ENCODE peak calls at places on chromosomes 13 and 19, in ten cellular contexts. One of them, this sample, is unnamed.

GRCh38 chr13:36910545-36910944 is 9.5 kb downstream of the SMAD9 start:
- DNase-seq in A549: no peak
- DNase-seq in PC-9: no peak
- DNase-seq in pancreas: no peak
- DNase-seq in choroid plexus epithelial cell: no peak
- DNase-seq in dorsolateral prefrontal cortex: no peak
- DNase-seq in fibroblast of pulmonary artery: no peak
- DNase-seq in A673: no peak
- DNase-seq in fibroblast of lung: no peak
- DNase-seq in Peyer's patch: no peak
- DNase-seq in this sample: no peak

GRCh38 chr13:100675660-100676129 is 1.1 kb upstream of the TMTC4 start:
- DNase-seq in dorsolateral prefrontal cortex: no peak
- DNase-seq in PC-9: no peak
- DNase-seq in fibroblast of lung: no peak
- DNase-seq in A673: no peak
- DNase-seq in Peyer's patch: no peak
- DNase-seq in choroid plexus epithelial cell: no peak
- DNase-seq in A549: no peak
- DNase-seq in pancreas: no peak
- DNase-seq in fibroblast of pulmonary artery: no peak
- DNase-seq in this sample: no peak

GRCh38 chr13:99983401-99984133 is 2.0 kb downstream of the ZIC2 start:
- DNase-seq in PC-9: no peak
- DNase-seq in dorsolateral prefrontal cortex: no peak
- DNase-seq in Peyer's patch: no peak
- DNase-seq in fibroblast of pulmonary artery: no peak
- DNase-seq in choroid plexus epithelial cell: no peak
- DNase-seq in fibroblast of lung: no peak
- DNase-seq in pancreas: no peak
- DNase-seq in A673: peak
- DNase-seq in A549: no peak
- DNase-seq in this sample: no peak

GRCh38 chr19:2282062-2282861 is at the start of gene PEAK3:
- DNase-seq in A549: no peak
- DNase-seq in fibroblast of pulmonary artery: peak
- DNase-seq in dorsolateral prefrontal cortex: no peak
- DNase-seq in PC-9: no peak
- DNase-seq in fibroblast of lung: peak
- DNase-seq in A673: no peak
- DNase-seq in Peyer's patch: peak
- DNase-seq in choroid plexus epithelial cell: peak
- DNase-seq in pancreas: peak
- DNase-seq in this sample: no peak

GRCh38 chr19:42154471-42155323 is 22.5 kb upstream of the POU2F2 start:
- DNase-seq in fibroblast of lung: no peak
- DNase-seq in Peyer's patch: peak
- DNase-seq in choroid plexus epithelial cell: no peak
- DNase-seq in pancreas: no peak
- DNase-seq in A549: no peak
- DNase-seq in A673: no peak
- DNase-seq in dorsolateral prefrontal cortex: no peak
- DNase-seq in PC-9: no peak
- DNase-seq in fibroblast of pulmonary artery: no peak
- DNase-seq in this sample: no peak

GRCh38 chr19:40366697-40367561 is 18.4 kb downstream of the PLD3 start:
- DNase-seq in Peyer's patch: no peak
- DNase-seq in pancreas: no peak
- DNase-seq in fibroblast of lung: peak
- DNase-seq in fibroblast of pulmonary artery: peak
- DNase-seq in A549: no peak
- DNase-seq in dorsolateral prefrontal cortex: peak
- DNase-seq in choroid plexus epithelial cell: peak
- DNase-seq in PC-9: no peak
- DNase-seq in A673: peak
- DNase-seq in this sample: no peak

GRCh38 chr13:34731486-34731885 is 210.6 kb upstream of the NBEA start:
- DNase-seq in fibroblast of lung: peak
- DNase-seq in A549: no peak
- DNase-seq in dorsolateral prefrontal cortex: no peak
- DNase-seq in choroid plexus epithelial cell: no peak
- DNase-seq in pancreas: no peak
- DNase-seq in PC-9: no peak
- DNase-seq in fibroblast of pulmonary artery: no peak
- DNase-seq in Peyer's patch: no peak
- DNase-seq in A673: peak
- DNase-seq in this sample: no peak

GRCh38 chr19:5219551-5220304 is 120.9 kb downstream of the PTPRS start:
- DNase-seq in Peyer's patch: no peak
- DNase-seq in A673: no peak
- DNase-seq in PC-9: no peak
- DNase-seq in dorsolateral prefrontal cortex: no peak
- DNase-seq in fibroblast of lung: no peak
- DNase-seq in fibroblast of pulmonary artery: no peak
- DNase-seq in pancreas: no peak
- DNase-seq in choroid plexus epithelial cell: no peak
- DNase-seq in A549: no peak
- DNase-seq in this sample: no peak

GRCh38 chr19:10640361-10640760 is 13.8 kb upstream of the ILF3 start:
- DNase-seq in fibroblast of lung: no peak
- DNase-seq in Peyer's patch: no peak
- DNase-seq in A673: no peak
- DNase-seq in pancreas: no peak
- DNase-seq in fibroblast of pulmonary artery: no peak
- DNase-seq in PC-9: no peak
- DNase-seq in dorsolateral prefrontal cortex: no peak
- DNase-seq in choroid plexus epithelial cell: no peak
- DNase-seq in A549: no peak
- DNase-seq in this sample: no peak

GRCh38 chr19:10642473-10642872 is 11.7 kb upstream of the ILF3 start:
- DNase-seq in choroid plexus epithelial cell: no peak
- DNase-seq in PC-9: no peak
- DNase-seq in A673: no peak
- DNase-seq in A549: no peak
- DNase-seq in fibroblast of lung: no peak
- DNase-seq in dorsolateral prefrontal cortex: no peak
- DNase-seq in fibroblast of pulmonary artery: no peak
- DNase-seq in Peyer's patch: no peak
- DNase-seq in pancreas: no peak
- DNase-seq in this sample: no peak

GRCh38 chr19:10643166-10643967 is 10.8 kb upstream of the ILF3 start:
- DNase-seq in dorsolateral prefrontal cortex: no peak
- DNase-seq in Peyer's patch: peak
- DNase-seq in A549: no peak
- DNase-seq in A673: no peak
- DNase-seq in choroid plexus epithelial cell: no peak
- DNase-seq in fibroblast of lung: no peak
- DNase-seq in pancreas: no peak
- DNase-seq in PC-9: no peak
- DNase-seq in fibroblast of pulmonary artery: no peak
- DNase-seq in this sample: no peak

GRCh38 chr19:10639836-10640235 is 14.3 kb upstream of the ILF3 start:
- DNase-seq in A549: no peak
- DNase-seq in pancreas: no peak
- DNase-seq in PC-9: no peak
- DNase-seq in dorsolateral prefrontal cortex: no peak
- DNase-seq in fibroblast of lung: no peak
- DNase-seq in choroid plexus epithelial cell: no peak
- DNase-seq in fibroblast of pulmonary artery: no peak
- DNase-seq in A673: no peak
- DNase-seq in Peyer's patch: no peak
- DNase-seq in this sample: no peak

GRCh38 chr19:10641248-10641647 is 12.9 kb upstream of the ILF3 start:
- DNase-seq in Peyer's patch: no peak
- DNase-seq in choroid plexus epithelial cell: no peak
- DNase-seq in A673: no peak
- DNase-seq in A549: no peak
- DNase-seq in dorsolateral prefrontal cortex: no peak
- DNase-seq in fibroblast of pulmonary artery: no peak
- DNase-seq in fibroblast of lung: no peak
- DNase-seq in pancreas: no peak
- DNase-seq in PC-9: no peak
- DNase-seq in this sample: no peak
- TF ChIP-seq CTCF in Peyer's patch: no peak
- TF ChIP-seq CTCF in choroid plexus epithelial cell: no peak
- TF ChIP-seq CTCF in A673: no peak
- TF ChIP-seq CTCF in A549: no peak
- TF ChIP-seq CTCF in dorsolateral prefrontal cortex: no peak
- TF ChIP-seq CTCF in fibroblast of pulmonary artery: no peak
- TF ChIP-seq CTCF in fibroblast of lung: no peak
- TF ChIP-seq CTCF in pancreas: no peak
- TF ChIP-seq CTCF in PC-9: no peak
- TF ChIP-seq CTCF in this sample: no peak

DNA sequence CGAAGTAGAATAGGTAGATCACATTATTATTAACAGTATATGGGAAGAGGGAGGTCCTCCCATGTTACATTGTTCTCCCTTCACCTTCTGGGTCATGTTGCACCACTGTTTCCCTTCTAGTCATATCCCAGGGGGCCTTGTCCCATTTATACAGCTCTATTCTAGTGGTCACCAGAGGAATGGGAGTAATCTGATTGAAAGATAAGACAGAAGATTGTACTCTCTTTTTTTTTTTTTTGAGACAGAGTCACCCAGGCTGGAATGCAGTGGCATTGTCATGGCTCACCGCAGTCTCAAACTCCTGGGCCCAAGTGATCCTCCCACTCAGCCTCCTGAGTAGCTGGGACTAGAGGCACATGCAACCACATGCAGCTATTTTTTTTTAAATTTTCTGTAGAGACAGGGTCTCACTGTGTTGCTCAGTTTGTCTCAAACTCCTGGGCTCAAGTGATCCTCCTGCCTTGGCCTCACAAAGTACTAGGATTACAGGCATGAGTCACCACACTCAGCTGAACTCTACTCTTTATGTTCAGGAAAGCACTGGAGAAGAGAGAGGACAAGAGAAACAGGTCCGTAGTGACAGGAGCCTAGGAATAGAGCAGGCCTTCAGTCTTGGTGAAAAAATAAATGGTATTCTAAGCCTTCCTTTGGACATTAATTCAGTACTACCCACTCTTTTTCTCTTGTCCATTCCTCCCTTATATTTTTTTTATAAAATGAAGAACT is 4.3 kb upstream of the ZNF529 start:
- DNase-seq in dorsolateral prefrontal cortex: no peak
- DNase-seq in choroid plexus epithelial cell: peak
- DNase-seq in A549: no peak
- DNase-seq in A673: no peak
- DNase-seq in fibroblast of lung: peak
- DNase-seq in fibroblast of pulmonary artery: no peak
- DNase-seq in Peyer's patch: no peak
- DNase-seq in PC-9: no peak
- DNase-seq in pancreas: no peak
- DNase-seq in this sample: no peak
- H3K4me3 ChIP-seq in dorsolateral prefrontal cortex: no peak
- H3K4me3 ChIP-seq in choroid plexus epithelial cell: no peak
- H3K4me3 ChIP-seq in A549: no peak
- H3K4me3 ChIP-seq in A673: no peak
- H3K4me3 ChIP-seq in fibroblast of lung: no peak
- H3K4me3 ChIP-seq in fibroblast of pulmonary artery: no peak
- H3K4me3 ChIP-seq in Peyer's patch: no peak
- H3K4me3 ChIP-seq in PC-9: peak
- H3K4me3 ChIP-seq in pancreas: no peak
- H3K4me3 ChIP-seq in this sample: no peak

GRCh38 chr19:18603958-18604819 is 2.4 kb downstream of the CRLF1 start:
- DNase-seq in Peyer's patch: no peak
- DNase-seq in pancreas: no peak
- DNase-seq in choroid plexus epithelial cell: no peak
- DNase-seq in fibroblast of pulmonary artery: no peak
- DNase-seq in A549: no peak
- DNase-seq in A673: no peak
- DNase-seq in dorsolateral prefrontal cortex: no peak
- DNase-seq in fibroblast of lung: no peak
- DNase-seq in PC-9: no peak
- DNase-seq in this sample: no peak

GRCh38 chr19:18605196-18605545 is 1.4 kb downstream of the CRLF1 start:
- DNase-seq in fibroblast of pulmonary artery: no peak
- DNase-seq in fibroblast of lung: no peak
- DNase-seq in A673: no peak
- DNase-seq in choroid plexus epithelial cell: no peak
- DNase-seq in Peyer's patch: no peak
- DNase-seq in pancreas: no peak
- DNase-seq in A549: no peak
- DNase-seq in dorsolateral prefrontal cortex: no peak
- DNase-seq in PC-9: no peak
- DNase-seq in this sample: no peak

GRCh38 chr19:18604820-18605159 is 1.8 kb downstream of the CRLF1 start:
- DNase-seq in fibroblast of lung: no peak
- DNase-seq in fibroblast of pulmonary artery: no peak
- DNase-seq in A673: no peak
- DNase-seq in pancreas: no peak
- DNase-seq in dorsolateral prefrontal cortex: no peak
- DNase-seq in A549: no peak
- DNase-seq in PC-9: no peak
- DNase-seq in choroid plexus epithelial cell: no peak
- DNase-seq in Peyer's patch: no peak
- DNase-seq in this sample: no peak

GRCh38 chr19:18601875-18602274 is 4.7 kb downstream of the CRLF1 start:
- DNase-seq in choroid plexus epithelial cell: no peak
- DNase-seq in Peyer's patch: no peak
- DNase-seq in fibroblast of lung: no peak
- DNase-seq in A549: no peak
- DNase-seq in A673: no peak
- DNase-seq in PC-9: no peak
- DNase-seq in dorsolateral prefrontal cortex: no peak
- DNase-seq in fibroblast of pulmonary artery: no peak
- DNase-seq in pancreas: no peak
- DNase-seq in this sample: no peak

GRCh38 chr19:18603255-18603957 is 3.2 kb downstream of the CRLF1 start:
- DNase-seq in pancreas: no peak
- DNase-seq in PC-9: no peak
- DNase-seq in Peyer's patch: no peak
- DNase-seq in A673: no peak
- DNase-seq in A549: no peak
- DNase-seq in dorsolateral prefrontal cortex: no peak
- DNase-seq in fibroblast of pulmonary artery: peak
- DNase-seq in choroid plexus epithelial cell: peak
- DNase-seq in fibroblast of lung: peak
- DNase-seq in this sample: no peak
- TF ChIP-seq CTCF in pancreas: no peak
- TF ChIP-seq CTCF in PC-9: no peak
- TF ChIP-seq CTCF in Peyer's patch: peak
- TF ChIP-seq CTCF in A673: no peak
- TF ChIP-seq CTCF in A549: peak
- TF ChIP-seq CTCF in dorsolateral prefrontal cortex: no peak
- TF ChIP-seq CTCF in fibroblast of pulmonary artery: peak
- TF ChIP-seq CTCF in choroid plexus epithelial cell: peak
- TF ChIP-seq CTCF in fibroblast of lung: peak
- TF ChIP-seq CTCF in this sample: peak

DNA sequence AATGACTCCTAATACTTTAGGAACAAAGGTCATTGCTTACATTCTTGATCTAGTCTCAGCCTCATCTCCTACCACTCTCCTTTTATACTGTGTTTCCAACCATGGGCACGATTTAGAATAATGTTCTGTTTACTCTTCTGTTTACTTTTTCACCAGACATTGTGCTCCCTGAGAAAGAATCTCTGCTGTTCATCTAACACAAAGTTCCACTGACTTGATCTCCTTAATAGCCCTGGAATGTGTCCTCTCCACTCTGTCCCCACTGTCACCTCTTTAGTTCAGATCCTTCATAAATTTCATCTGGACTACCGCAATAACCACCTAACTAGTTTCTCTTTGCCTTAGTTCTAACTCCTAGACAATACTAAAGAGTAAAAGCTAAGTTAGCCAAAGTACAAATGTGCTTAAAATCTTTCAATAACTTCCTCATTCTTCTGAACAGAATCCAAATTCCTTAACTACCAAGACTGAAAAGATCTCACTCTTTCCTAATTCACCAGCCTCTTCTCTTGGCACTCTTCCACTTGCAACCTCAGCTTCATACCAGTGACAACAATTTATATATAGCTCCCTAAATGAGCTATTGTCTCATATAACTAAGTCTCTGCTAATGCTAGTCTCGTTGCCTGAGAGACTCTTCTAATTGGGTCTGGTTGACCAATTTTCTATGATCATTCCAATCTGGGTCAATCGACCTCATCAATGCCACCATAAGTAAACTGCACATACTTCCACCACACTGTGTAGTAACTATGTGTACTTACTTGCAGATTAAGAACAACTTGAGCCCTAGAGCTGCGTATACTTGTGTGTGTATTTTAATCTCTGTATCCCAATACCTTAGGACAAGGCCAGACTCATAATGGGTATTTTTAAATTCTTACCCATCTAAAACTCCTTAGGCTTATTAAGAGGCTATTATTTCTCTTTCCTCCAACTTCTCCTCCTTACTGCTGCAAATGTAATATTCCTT is 179.9 kb downstream of the VWA8 start:
- DNase-seq in A673: peak
- DNase-seq in PC-9: peak
- DNase-seq in Peyer's patch: no peak
- DNase-seq in pancreas: no peak
- DNase-seq in fibroblast of lung: peak
- DNase-seq in fibroblast of pulmonary artery: peak
- DNase-seq in A549: no peak
- DNase-seq in dorsolateral prefrontal cortex: no peak
- DNase-seq in choroid plexus epithelial cell: peak
- DNase-seq in this sample: peak
- H3K4me3 ChIP-seq in A673: no peak
- H3K4me3 ChIP-seq in PC-9: peak
- H3K4me3 ChIP-seq in Peyer's patch: no peak
- H3K4me3 ChIP-seq in pancreas: no peak
- H3K4me3 ChIP-seq in fibroblast of lung: peak
- H3K4me3 ChIP-seq in fibroblast of pulmonary artery: no peak
- H3K4me3 ChIP-seq in A549: no peak
- H3K4me3 ChIP-seq in dorsolateral prefrontal cortex: no peak
- H3K4me3 ChIP-seq in choroid plexus epithelial cell: no peak
- H3K4me3 ChIP-seq in this sample: no peak

This sample was measured in AG09309.